ENCODE peak calls at places on chromosome 7, in seven cellular contexts. One of them, this sample, is unnamed.

GRCh38 chr7:45584261-45585210 is 10.4 kb downstream of the ADCY1 start:
- DNase-seq in fibroblast of mammary gland: no peak
- DNase-seq in CD8-positive, alpha-beta memory T cell: no peak
- DNase-seq in GM12878: no peak
- DNase-seq in GM19239: no peak
- DNase-seq in uterus: no peak
- DNase-seq in upper lobe of right lung: no peak
- DNase-seq in this sample: no peak

GRCh38 chr7:35019801-35020200 is 17.5 kb downstream of the DPY19L1 start:
- DNase-seq in uterus: no peak
- DNase-seq in GM12878: no peak
- DNase-seq in upper lobe of right lung: no peak
- DNase-seq in GM19239: no peak
- DNase-seq in CD8-positive, alpha-beta memory T cell: no peak
- DNase-seq in fibroblast of mammary gland: no peak
- DNase-seq in this sample: no peak

GRCh38 chr7:25073451-25073850 is 51.6 kb downstream of the CYCS start:
- DNase-seq in GM12878: no peak
- DNase-seq in fibroblast of mammary gland: peak
- DNase-seq in GM19239: no peak
- DNase-seq in upper lobe of right lung: no peak
- DNase-seq in CD8-positive, alpha-beta memory T cell: no peak
- DNase-seq in uterus: no peak
- DNase-seq in this sample: peak

GRCh38 chr7:107027208-107027607 is 17.3 kb upstream of the PRKAR2B start:
- DNase-seq in uterus: no peak
- DNase-seq in CD8-positive, alpha-beta memory T cell: no peak
- DNase-seq in upper lobe of right lung: no peak
- DNase-seq in fibroblast of mammary gland: no peak
- DNase-seq in GM12878: no peak
- DNase-seq in GM19239: no peak
- DNase-seq in this sample: no peak

GRCh38 chr7:112481833-112482669 is 1.3 kb downstream of the LSMEM1 start:
- DNase-seq in uterus: peak
- DNase-seq in CD8-positive, alpha-beta memory T cell: no peak
- DNase-seq in GM19239: no peak
- DNase-seq in fibroblast of mammary gland: peak
- DNase-seq in upper lobe of right lung: no peak
- DNase-seq in GM12878: no peak
- DNase-seq in this sample: peak

GRCh38 chr7:142817506-142817905 is 37.4 kb upstream of the EPHB6 start:
- DNase-seq in GM19239: no peak
- DNase-seq in CD8-positive, alpha-beta memory T cell: no peak
- DNase-seq in fibroblast of mammary gland: no peak
- DNase-seq in GM12878: no peak
- DNase-seq in uterus: no peak
- DNase-seq in upper lobe of right lung: no peak
- DNase-seq in this sample: no peak

GRCh38 chr7:121429803-121430202 is 33.7 kb upstream of the FAM3C start:
- DNase-seq in GM19239: no peak
- DNase-seq in uterus: no peak
- DNase-seq in upper lobe of right lung: no peak
- DNase-seq in fibroblast of mammary gland: no peak
- DNase-seq in GM12878: no peak
- DNase-seq in CD8-positive, alpha-beta memory T cell: no peak
- DNase-seq in this sample: no peak

GRCh38 chr7:66198956-66199355 is 6.2 kb upstream of the TPST1 start:
- DNase-seq in GM19239: no peak
- DNase-seq in GM12878: no peak
- DNase-seq in CD8-positive, alpha-beta memory T cell: no peak
- DNase-seq in uterus: no peak
- DNase-seq in fibroblast of mammary gland: no peak
- DNase-seq in upper lobe of right lung: no peak
- DNase-seq in this sample: no peak

GRCh38 chr7:140646931-140647647 is 6.5 kb upstream of the DENND2A start:
- DNase-seq in upper lobe of right lung: peak
- DNase-seq in uterus: peak
- DNase-seq in fibroblast of mammary gland: no peak
- DNase-seq in CD8-positive, alpha-beta memory T cell: peak
- DNase-seq in GM12878: no peak
- DNase-seq in GM19239: peak
- DNase-seq in this sample: peak

GRCh38 chr7:93390660-93391059 is 158.5 kb downstream of the VPS50 start:
- DNase-seq in upper lobe of right lung: no peak
- DNase-seq in fibroblast of mammary gland: no peak
- DNase-seq in GM12878: no peak
- DNase-seq in uterus: no peak
- DNase-seq in GM19239: no peak
- DNase-seq in CD8-positive, alpha-beta memory T cell: no peak
- DNase-seq in this sample: no peak

GRCh38 chr7:30091431-30092386 is 43.1 kb upstream of the MTURN start:
- DNase-seq in upper lobe of right lung: no peak
- DNase-seq in CD8-positive, alpha-beta memory T cell: no peak
- DNase-seq in GM12878: no peak
- DNase-seq in fibroblast of mammary gland: peak
- DNase-seq in uterus: no peak
- DNase-seq in GM19239: no peak
- DNase-seq in this sample: peak

GRCh38 chr7:126177779-126178178 is 1075.0 kb downstream of the GRM8 start:
- DNase-seq in upper lobe of right lung: no peak
- DNase-seq in uterus: no peak
- DNase-seq in GM19239: no peak
- DNase-seq in fibroblast of mammary gland: no peak
- DNase-seq in GM12878: no peak
- DNase-seq in CD8-positive, alpha-beta memory T cell: no peak
- DNase-seq in this sample: no peak

GRCh38 chr7:103637080-103637479 is 191.1 kb upstream of the SLC26A5 start:
- DNase-seq in fibroblast of mammary gland: peak
- DNase-seq in GM19239: no peak
- DNase-seq in GM12878: no peak
- DNase-seq in CD8-positive, alpha-beta memory T cell: no peak
- DNase-seq in upper lobe of right lung: no peak
- DNase-seq in uterus: no peak
- DNase-seq in this sample: peak

GRCh38 chr7:15937571-15937970 is 251.1 kb upstream of the MEOX2 start:
- DNase-seq in CD8-positive, alpha-beta memory T cell: no peak
- DNase-seq in GM12878: no peak
- DNase-seq in uterus: no peak
- DNase-seq in fibroblast of mammary gland: no peak
- DNase-seq in GM19239: no peak
- DNase-seq in upper lobe of right lung: no peak
- DNase-seq in this sample: no peak

GRCh38 chr7:87001214-87001613 is 58.2 kb downstream of the ELAPOR2 start:
- DNase-seq in CD8-positive, alpha-beta memory T cell: no peak
- DNase-seq in GM12878: no peak
- DNase-seq in uterus: no peak
- DNase-seq in upper lobe of right lung: no peak
- DNase-seq in fibroblast of mammary gland: peak
- DNase-seq in GM19239: no peak
- DNase-seq in this sample: no peak

GRCh38 chr7:44111759-44112158 is 7.6 kb downstream of the AEBP1 start:
- DNase-seq in CD8-positive, alpha-beta memory T cell: no peak
- DNase-seq in GM19239: no peak
- DNase-seq in fibroblast of mammary gland: no peak
- DNase-seq in upper lobe of right lung: no peak
- DNase-seq in GM12878: no peak
- DNase-seq in uterus: no peak
- DNase-seq in this sample: no peak

GRCh38 chr7:141464551-141464950 is 86.7 kb upstream of the AGK start:
- DNase-seq in CD8-positive, alpha-beta memory T cell: no peak
- DNase-seq in fibroblast of mammary gland: no peak
- DNase-seq in upper lobe of right lung: no peak
- DNase-seq in GM12878: no peak
- DNase-seq in uterus: no peak
- DNase-seq in GM19239: no peak
- DNase-seq in this sample: no peak

GRCh38 chr7:48518092-48518491 is 346.8 kb downstream of the ABCA13 start:
- DNase-seq in uterus: no peak
- DNase-seq in GM12878: no peak
- DNase-seq in fibroblast of mammary gland: no peak
- DNase-seq in GM19239: no peak
- DNase-seq in upper lobe of right lung: no peak
- DNase-seq in CD8-positive, alpha-beta memory T cell: no peak
- DNase-seq in this sample: no peak

GRCh38 chr7:101518348-101518747 is 110.7 kb downstream of the MYL10 start:
- DNase-seq in uterus: no peak
- DNase-seq in GM12878: no peak
- DNase-seq in upper lobe of right lung: no peak
- DNase-seq in GM19239: no peak
- DNase-seq in CD8-positive, alpha-beta memory T cell: no peak
- DNase-seq in fibroblast of mammary gland: peak
- DNase-seq in this sample: peak

GRCh38 chr7:120998996-120999565 is 10.6 kb downstream of the CPED1 start:
- DNase-seq in CD8-positive, alpha-beta memory T cell: no peak
- DNase-seq in uterus: no peak
- DNase-seq in GM19239: no peak
- DNase-seq in upper lobe of right lung: no peak
- DNase-seq in fibroblast of mammary gland: no peak
- DNase-seq in GM12878: no peak
- DNase-seq in this sample: no peak

GRCh38 chr7:44466300-44467216 is 23.9 kb downstream of the NUDCD3 start:
- DNase-seq in fibroblast of mammary gland: peak
- DNase-seq in upper lobe of right lung: no peak
- DNase-seq in GM12878: no peak
- DNase-seq in CD8-positive, alpha-beta memory T cell: no peak
- DNase-seq in uterus: no peak
- DNase-seq in GM19239: no peak
- DNase-seq in this sample: no peak

GRCh38 chr7:111459757-111460280 is 102.5 kb downstream of the IMMP2L start:
- DNase-seq in fibroblast of mammary gland: peak
- DNase-seq in GM19239: no peak
- DNase-seq in uterus: no peak
- DNase-seq in upper lobe of right lung: no peak
- DNase-seq in GM12878: no peak
- DNase-seq in CD8-positive, alpha-beta memory T cell: no peak
- DNase-seq in this sample: no peak

GRCh38 chr7:16504019-16504418 is 22.6 kb upstream of the LRRC72 start:
- DNase-seq in GM19239: no peak
- DNase-seq in upper lobe of right lung: no peak
- DNase-seq in fibroblast of mammary gland: peak
- DNase-seq in GM12878: no peak
- DNase-seq in CD8-positive, alpha-beta memory T cell: no peak
- DNase-seq in uterus: no peak
- DNase-seq in this sample: peak

GRCh38 chr7:34747842-34748241 is 89.8 kb downstream of the NPSR1 start:
- DNase-seq in GM12878: no peak
- DNase-seq in uterus: no peak
- DNase-seq in upper lobe of right lung: no peak
- DNase-seq in fibroblast of mammary gland: no peak
- DNase-seq in CD8-positive, alpha-beta memory T cell: no peak
- DNase-seq in GM19239: no peak
- DNase-seq in this sample: no peak

GRCh38 chr7:44849277-44850210 is 1.7 kb upstream of the H2AZ2 start:
- DNase-seq in CD8-positive, alpha-beta memory T cell: no peak
- DNase-seq in GM19239: no peak
- DNase-seq in uterus: no peak
- DNase-seq in fibroblast of mammary gland: no peak
- DNase-seq in upper lobe of right lung: no peak
- DNase-seq in GM12878: no peak
- DNase-seq in this sample: no peak

GRCh38 chr7:55109384-55110167 is 90.8 kb downstream of the EGFR start:
- DNase-seq in fibroblast of mammary gland: peak
- DNase-seq in upper lobe of right lung: no peak
- DNase-seq in uterus: no peak
- DNase-seq in GM12878: no peak
- DNase-seq in GM19239: no peak
- DNase-seq in CD8-positive, alpha-beta memory T cell: no peak
- DNase-seq in this sample: no peak

GRCh38 chr7:106462365-106462859 is 177.6 kb upstream of the NAMPT start:
- DNase-seq in GM19239: no peak
- DNase-seq in CD8-positive, alpha-beta memory T cell: no peak
- DNase-seq in fibroblast of mammary gland: peak
- DNase-seq in GM12878: peak
- DNase-seq in upper lobe of right lung: no peak
- DNase-seq in uterus: no peak
- DNase-seq in this sample: no peak

GRCh38 chr7:134865001-134865845 is 85.8 kb downstream of the CALD1 start:
- DNase-seq in fibroblast of mammary gland: peak
- DNase-seq in CD8-positive, alpha-beta memory T cell: peak
- DNase-seq in GM12878: peak
- DNase-seq in uterus: no peak
- DNase-seq in upper lobe of right lung: no peak
- DNase-seq in GM19239: peak
- DNase-seq in this sample: no peak

GRCh38 chr7:108181073-108181985 is 51.2 kb upstream of the LAMB4 start:
- DNase-seq in GM12878: peak
- DNase-seq in GM19239: peak
- DNase-seq in uterus: no peak
- DNase-seq in fibroblast of mammary gland: peak
- DNase-seq in upper lobe of right lung: no peak
- DNase-seq in CD8-positive, alpha-beta memory T cell: no peak
- DNase-seq in this sample: peak

GRCh38 chr7:2387897-2388636 is 15.3 kb upstream of the CHST12 start:
- DNase-seq in GM19239: no peak
- DNase-seq in upper lobe of right lung: no peak
- DNase-seq in GM12878: no peak
- DNase-seq in fibroblast of mammary gland: no peak
- DNase-seq in CD8-positive, alpha-beta memory T cell: no peak
- DNase-seq in uterus: peak
- DNase-seq in this sample: no peak

GRCh38 chr7:47371733-47372368 is 210.1 kb downstream of the TNS3 start:
- DNase-seq in GM12878: no peak
- DNase-seq in upper lobe of right lung: peak
- DNase-seq in fibroblast of mammary gland: peak
- DNase-seq in CD8-positive, alpha-beta memory T cell: no peak
- DNase-seq in uterus: peak
- DNase-seq in GM19239: no peak
- DNase-seq in this sample: peak